ENCODE peak calls at places on chromosomes 11 and 22, in six cellular contexts. One of them, this sample, is unnamed.

GRCh38 chr11:130574740-130575139 is 126.3 kb downstream of the ADAMTS15 start:
- DNase-seq in activated B cell treated with CpG ODN at 0.5 μM for 24 hours: no peak
- DNase-seq in PC-3: no peak
- DNase-seq in AG09309: no peak
- DNase-seq in omental fat pad: no peak
- DNase-seq in foreskin fibroblast: no peak
- DNase-seq in this sample: no peak

GRCh38 chr11:12103411-12104225 is 6.8 kb upstream of the MICAL2 start:
- DNase-seq in activated B cell treated with CpG ODN at 0.5 μM for 24 hours: no peak
- DNase-seq in PC-3: no peak
- DNase-seq in AG09309: no peak
- DNase-seq in omental fat pad: no peak
- DNase-seq in foreskin fibroblast: no peak
- DNase-seq in this sample: no peak

GRCh38 chr11:25910090-25910489 is 421.8 kb upstream of the ANO3 start:
- DNase-seq in activated B cell treated with CpG ODN at 0.5 μM for 24 hours: no peak
- DNase-seq in PC-3: no peak
- DNase-seq in AG09309: no peak
- DNase-seq in omental fat pad: no peak
- DNase-seq in foreskin fibroblast: no peak
- DNase-seq in this sample: no peak

GRCh38 chr11:123478352-123478986 is 48.4 kb downstream of the GRAMD1B start:
- DNase-seq in activated B cell treated with CpG ODN at 0.5 μM for 24 hours: no peak
- DNase-seq in PC-3: peak
- DNase-seq in AG09309: no peak
- DNase-seq in omental fat pad: no peak
- DNase-seq in foreskin fibroblast: peak
- DNase-seq in this sample: peak

GRCh38 chr11:126419801-126420729 is 64.6 kb downstream of the ST3GAL4 start:
- DNase-seq in activated B cell treated with CpG ODN at 0.5 μM for 24 hours: no peak
- DNase-seq in PC-3: no peak
- DNase-seq in AG09309: no peak
- DNase-seq in omental fat pad: no peak
- DNase-seq in foreskin fibroblast: no peak
- DNase-seq in this sample: peak

GRCh38 chr11:68841718-68842426 is at the start of gene CPT1A:
- DNase-seq in activated B cell treated with CpG ODN at 0.5 μM for 24 hours: peak
- DNase-seq in PC-3: peak
- DNase-seq in AG09309: no peak
- DNase-seq in omental fat pad: no peak
- DNase-seq in foreskin fibroblast: peak
- DNase-seq in this sample: peak

GRCh38 chr11:125569913-125570621 is 790 bp downstream of the EI24 start:
- DNase-seq in activated B cell treated with CpG ODN at 0.5 μM for 24 hours: no peak
- DNase-seq in PC-3: peak
- DNase-seq in AG09309: no peak
- DNase-seq in omental fat pad: no peak
- DNase-seq in foreskin fibroblast: peak
- DNase-seq in this sample: no peak

GRCh38 chr11:112023104-112023503 is 2.1 kb upstream of the DLAT start:
- DNase-seq in activated B cell treated with CpG ODN at 0.5 μM for 24 hours: no peak
- DNase-seq in PC-3: no peak
- DNase-seq in AG09309: no peak
- DNase-seq in omental fat pad: no peak
- DNase-seq in foreskin fibroblast: no peak
- DNase-seq in this sample: peak

GRCh38 chr11:114168691-114169090 is 109.2 kb downstream of the ZBTB16 start:
- DNase-seq in activated B cell treated with CpG ODN at 0.5 μM for 24 hours: no peak
- DNase-seq in PC-3: no peak
- DNase-seq in AG09309: no peak
- DNase-seq in omental fat pad: no peak
- DNase-seq in foreskin fibroblast: no peak
- DNase-seq in this sample: no peak

GRCh38 chr11:38411149-38411548 is 1813.1 kb upstream of the RAG2 start:
- DNase-seq in activated B cell treated with CpG ODN at 0.5 μM for 24 hours: no peak
- DNase-seq in PC-3: peak
- DNase-seq in AG09309: no peak
- DNase-seq in omental fat pad: no peak
- DNase-seq in foreskin fibroblast: no peak
- DNase-seq in this sample: no peak
- TF ChIP-seq CTCF in activated B cell treated with CpG ODN at 0.5 μM for 24 hours: no peak
- TF ChIP-seq CTCF in PC-3: peak
- TF ChIP-seq CTCF in AG09309: no peak
- TF ChIP-seq CTCF in omental fat pad: no peak
- TF ChIP-seq CTCF in foreskin fibroblast: no peak
- TF ChIP-seq CTCF in this sample: no peak

DNA sequence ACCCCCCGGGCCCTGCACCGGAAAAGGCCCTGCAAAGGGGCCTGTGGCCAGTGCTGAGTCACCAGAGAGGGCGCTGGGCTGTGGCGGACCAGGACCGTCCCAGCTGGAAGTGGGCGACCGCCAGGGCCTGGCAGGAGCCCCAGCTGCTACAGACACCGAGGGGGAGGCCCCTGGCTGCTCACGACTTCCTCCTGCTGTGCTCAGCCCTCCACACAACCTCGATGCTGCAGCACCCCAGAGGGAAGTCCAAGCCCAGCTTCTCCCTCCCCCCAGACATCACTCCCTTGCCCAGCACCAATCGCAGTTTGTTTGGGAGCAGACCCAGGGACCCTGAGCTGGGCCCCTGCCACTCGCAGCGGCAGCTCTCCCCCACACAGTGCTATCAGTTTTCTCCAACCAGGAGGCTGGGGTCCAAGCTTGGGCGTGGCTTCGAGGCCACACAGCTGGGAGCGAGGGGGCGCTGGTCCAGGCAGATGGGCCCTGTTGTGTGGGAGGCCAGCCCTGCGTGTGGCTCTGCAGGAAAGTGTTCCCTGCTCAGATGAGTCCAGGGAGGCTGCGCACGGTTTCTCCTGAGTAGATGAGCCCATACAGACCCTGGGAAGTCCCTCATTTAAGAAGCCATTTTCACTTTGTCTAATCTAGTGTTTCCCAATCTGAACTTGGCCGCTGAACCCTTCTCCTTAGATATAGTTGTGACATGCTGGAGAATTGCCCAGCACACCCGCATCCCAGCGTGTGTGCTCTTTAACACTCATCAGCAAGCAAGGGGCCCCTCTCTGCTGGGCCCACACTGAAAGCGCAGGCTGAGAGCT is 5.6 kb upstream of the SH3BP1 start:
- DNase-seq in activated B cell treated with CpG ODN at 0.5 μM for 24 hours: peak
- DNase-seq in PC-3: no peak
- DNase-seq in AG09309: peak
- DNase-seq in omental fat pad: no peak
- DNase-seq in foreskin fibroblast: peak
- DNase-seq in this sample: peak
- TF ChIP-seq CTCF in activated B cell treated with CpG ODN at 0.5 μM for 24 hours: no peak
- TF ChIP-seq CTCF in PC-3: no peak
- TF ChIP-seq CTCF in AG09309: peak
- TF ChIP-seq CTCF in omental fat pad: no peak
- TF ChIP-seq CTCF in foreskin fibroblast: no peak
- TF ChIP-seq CTCF in this sample: peak

DNA sequence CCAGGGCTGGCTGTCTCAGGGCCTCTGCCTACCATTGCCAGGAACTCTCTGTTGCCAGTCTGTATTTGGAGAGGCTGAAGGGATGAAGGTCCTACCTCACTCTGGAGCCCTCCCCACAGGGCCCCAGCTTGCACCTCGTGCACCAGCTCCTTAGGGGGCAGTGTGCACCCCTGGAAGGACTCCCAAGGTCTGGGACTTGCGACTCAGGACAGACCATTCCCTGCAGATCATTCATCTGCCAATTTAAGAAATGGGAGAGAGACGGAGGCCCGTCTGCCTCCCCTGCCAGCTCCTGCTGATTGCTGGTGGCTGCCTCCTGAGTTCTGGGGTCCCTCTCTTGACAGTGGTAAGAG is 27.5 kb upstream of the MALAT1 start:
- DNase-seq in activated B cell treated with CpG ODN at 0.5 μM for 24 hours: no peak
- DNase-seq in PC-3: peak
- DNase-seq in AG09309: no peak
- DNase-seq in omental fat pad: no peak
- DNase-seq in foreskin fibroblast: peak
- DNase-seq in this sample: no peak
- TF ChIP-seq CTCF in activated B cell treated with CpG ODN at 0.5 μM for 24 hours: no peak
- TF ChIP-seq CTCF in PC-3: peak
- TF ChIP-seq CTCF in AG09309: peak
- TF ChIP-seq CTCF in omental fat pad: no peak
- TF ChIP-seq CTCF in foreskin fibroblast: peak
- TF ChIP-seq CTCF in this sample: peak

GRCh38 chr22:20751185-20751851 is 22.6 kb upstream of the SERPIND1 start:
- DNase-seq in activated B cell treated with CpG ODN at 0.5 μM for 24 hours: no peak
- DNase-seq in PC-3: no peak
- DNase-seq in AG09309: no peak
- DNase-seq in omental fat pad: no peak
- DNase-seq in foreskin fibroblast: no peak
- DNase-seq in this sample: no peak
- TF ChIP-seq CTCF in activated B cell treated with CpG ODN at 0.5 μM for 24 hours: no peak
- TF ChIP-seq CTCF in PC-3: no peak
- TF ChIP-seq CTCF in AG09309: no peak
- TF ChIP-seq CTCF in omental fat pad: no peak
- TF ChIP-seq CTCF in foreskin fibroblast: no peak
- TF ChIP-seq CTCF in this sample: no peak

GRCh38 chr11:22923561-22923960 is 63.3 kb upstream of the CCDC179 start:
- DNase-seq in activated B cell treated with CpG ODN at 0.5 μM for 24 hours: no peak
- DNase-seq in PC-3: peak
- DNase-seq in AG09309: no peak
- DNase-seq in omental fat pad: no peak
- DNase-seq in foreskin fibroblast: no peak
- DNase-seq in this sample: no peak

GRCh38 chr11:22922672-22923071 is 62.4 kb upstream of the CCDC179 start:
- DNase-seq in activated B cell treated with CpG ODN at 0.5 μM for 24 hours: no peak
- DNase-seq in PC-3: no peak
- DNase-seq in AG09309: no peak
- DNase-seq in omental fat pad: no peak
- DNase-seq in foreskin fibroblast: no peak
- DNase-seq in this sample: no peak

GRCh38 chr11:22926341-22926740 is 66.1 kb upstream of the CCDC179 start:
- DNase-seq in activated B cell treated with CpG ODN at 0.5 μM for 24 hours: no peak
- DNase-seq in PC-3: no peak
- DNase-seq in AG09309: no peak
- DNase-seq in omental fat pad: no peak
- DNase-seq in foreskin fibroblast: no peak
- DNase-seq in this sample: no peak

GRCh38 chr11:22920939-22921565 is 60.8 kb upstream of the CCDC179 start:
- DNase-seq in activated B cell treated with CpG ODN at 0.5 μM for 24 hours: no peak
- DNase-seq in PC-3: peak
- DNase-seq in AG09309: peak
- DNase-seq in omental fat pad: no peak
- DNase-seq in foreskin fibroblast: peak
- DNase-seq in this sample: no peak
- TF ChIP-seq CTCF in activated B cell treated with CpG ODN at 0.5 μM for 24 hours: no peak
- TF ChIP-seq CTCF in PC-3: peak
- TF ChIP-seq CTCF in AG09309: peak
- TF ChIP-seq CTCF in omental fat pad: no peak
- TF ChIP-seq CTCF in foreskin fibroblast: peak
- TF ChIP-seq CTCF in this sample: peak